ENCODE peak calls at places on chromosome 14, in eight cellular contexts. N, Q, L, C, J, P, U and V are unnamed samples.

GRCh38 chr14:81450100-81450531 is 50.0 kb upstream of the STON2 start:
- DNase-seq in N (no peak), Q (no peak), L (no peak), C (peak; percentile 63), J (no peak), P (no peak), U (no peak), V (no peak)

GRCh38 chr14:92224348-92224954 is 98.5 kb upstream of the SLC24A4 start:
- DNase-seq in N (no peak), Q (no peak), L (no peak), C (peak; percentile 20), J (no peak), P (no peak), U (no peak), V (no peak)

GRCh38 chr14:30874999-30875787 is 834 bp downstream of the COCH start:
- DNase-seq in N (no peak), Q (no peak), L (no peak), C (no peak), J (no peak), P (peak; percentile 14), U (no peak), V (peak; percentile 39)

GRCh38 chr14:61620130-61620946 is 75.0 kb upstream of the HIF1A start:
- DNase-seq in N (peak; percentile 3), Q (peak; percentile 88), L (no peak), C (peak; percentile 80), J (no peak), P (no peak), U (no peak), V (no peak)

GRCh38 chr14:103259801-103260628 is 74.0 kb upstream of the EIF5 start:
- DNase-seq in N (no peak), Q (no peak), L (no peak), C (no peak), J (no peak), P (no peak), U (peak; percentile 32), V (no peak)

GRCh38 chr14:74616507-74616906 is 4.5 kb upstream of the LTBP2 start:
- DNase-seq in N (no peak), Q (peak; percentile 84), L (peak; percentile 71), C (peak; percentile 88), J (no peak), P (no peak), U (no peak), V (no peak)

GRCh38 chr14:55600784-55601561 is 21.0 kb downstream of the KTN1 start:
- DNase-seq in N (no peak), Q (no peak), L (no peak), C (peak; percentile 60), J (no peak), P (no peak), U (no peak), V (no peak)

GRCh38 chr14:60561845-60562746 is 53.1 kb downstream of the SIX6 start:
- DNase-seq in N (no peak), Q (peak; percentile 91), L (peak; percentile 51), C (peak; percentile 62), J (no peak), P (peak; percentile 29), U (peak; percentile 44), V (peak; percentile 51)

GRCh38 chr14:22976620-22977433 is 5.5 kb downstream of the AJUBA start:
- DNase-seq in N (no peak), Q (no peak), L (no peak), C (peak; percentile 29), J (no peak), P (no peak), U (peak; percentile 48), V (peak; percentile 86)

GRCh38 chr14:100622708-100623485 is 35.7 kb upstream of the BEGAIN start:
- DNase-seq in N (no peak), Q (no peak), L (no peak), C (no peak), J (no peak), P (no peak), U (no peak), V (no peak)

GRCh38 chr14:76313861-76314260 is 62.1 kb upstream of the ESRRB start:
- DNase-seq in N (no peak), Q (no peak), L (no peak), C (no peak), J (no peak), P (no peak), U (no peak), V (no peak)

GRCh38 chr14:56549721-56550120 is 29.9 kb upstream of the TMEM260 start:
- DNase-seq in N (no peak), Q (no peak), L (no peak), C (no peak), J (no peak), P (no peak), U (no peak), V (no peak)

GRCh38 chr14:77100961-77101360 is 2.9 kb downstream of the CIPC start:
- DNase-seq in N (no peak), Q (no peak), L (no peak), C (no peak), J (no peak), P (no peak), U (no peak), V (no peak)

GRCh38 chr14:80055912-80056801 is 155.1 kb downstream of the DIO2 start:
- DNase-seq in N (no peak), Q (peak; percentile 44), L (no peak), C (peak; percentile 34), J (no peak), P (peak; percentile 13), U (peak; percentile 27), V (peak; percentile 47)

GRCh38 chr14:47391105-47391504 is 284.3 kb downstream of the MDGA2 start:
- DNase-seq in N (no peak), Q (no peak), L (no peak), C (no peak), J (no peak), P (no peak), U (no peak), V (no peak)